ENCODE peak calls at places on chromosomes 2 and 18, in five cellular contexts. One of them, this sample, is unnamed.

GRCh38 chr2:176283669-176284068 is 14.4 kb downstream of the MTX2 start:
- DNase-seq in fibroblast of lung: no peak
- DNase-seq in cardiac muscle cell: no peak
- DNase-seq in uterus: no peak
- DNase-seq in SK-N-MC: no peak
- DNase-seq in this sample: no peak

GRCh38 chr2:18074476-18074875 is 196.0 kb downstream of the KCNS3 start:
- DNase-seq in uterus: no peak
- DNase-seq in cardiac muscle cell: peak
- DNase-seq in fibroblast of lung: no peak
- DNase-seq in SK-N-MC: no peak
- DNase-seq in this sample: no peak

GRCh38 chr2:195461010-195461409 is 196.0 kb upstream of the SLC39A10 start:
- DNase-seq in uterus: no peak
- DNase-seq in cardiac muscle cell: no peak
- DNase-seq in fibroblast of lung: no peak
- DNase-seq in SK-N-MC: no peak
- DNase-seq in this sample: no peak

GRCh38 chr2:152396763-152397162 is 61.8 kb downstream of the FMNL2 start:
- DNase-seq in fibroblast of lung: no peak
- DNase-seq in cardiac muscle cell: no peak
- DNase-seq in SK-N-MC: no peak
- DNase-seq in uterus: no peak
- DNase-seq in this sample: no peak

GRCh38 chr2:213562539-213563180 is 278.4 kb downstream of the SPAG16 start:
- DNase-seq in uterus: no peak
- DNase-seq in fibroblast of lung: no peak
- DNase-seq in SK-N-MC: no peak
- DNase-seq in cardiac muscle cell: no peak
- DNase-seq in this sample: no peak

GRCh38 chr2:241985986-241986329 is 116.4 kb downstream of the RTP5 start:
- DNase-seq in uterus: no peak
- DNase-seq in fibroblast of lung: no peak
- DNase-seq in SK-N-MC: no peak
- DNase-seq in cardiac muscle cell: no peak
- DNase-seq in this sample: no peak

GRCh38 chr2:105698820-105699219 is 45.9 kb upstream of the NCK2 start:
- DNase-seq in SK-N-MC: no peak
- DNase-seq in uterus: no peak
- DNase-seq in fibroblast of lung: no peak
- DNase-seq in cardiac muscle cell: no peak
- DNase-seq in this sample: no peak

GRCh38 chr18:9536354-9537152 is 61.2 kb downstream of the RALBP1 start:
- DNase-seq in fibroblast of lung: no peak
- DNase-seq in cardiac muscle cell: no peak
- DNase-seq in SK-N-MC: no peak
- DNase-seq in uterus: no peak
- DNase-seq in this sample: peak

GRCh38 chr2:65292461-65293127 is 65.0 kb downstream of the ACTR2 start:
- DNase-seq in cardiac muscle cell: no peak
- DNase-seq in SK-N-MC: no peak
- DNase-seq in fibroblast of lung: no peak
- DNase-seq in uterus: peak
- DNase-seq in this sample: no peak

GRCh38 chr2:128444044-128444771 is 125.5 kb upstream of the HS6ST1 start:
- DNase-seq in SK-N-MC: no peak
- DNase-seq in fibroblast of lung: no peak
- DNase-seq in cardiac muscle cell: no peak
- DNase-seq in uterus: no peak
- DNase-seq in this sample: no peak

GRCh38 chr2:8579686-8580085 is 102.2 kb upstream of the ID2 start:
- DNase-seq in SK-N-MC: no peak
- DNase-seq in uterus: no peak
- DNase-seq in fibroblast of lung: no peak
- DNase-seq in cardiac muscle cell: no peak
- DNase-seq in this sample: no peak

GRCh38 chr18:46214435-46214834 is 110.2 kb downstream of the HAUS1 start:
- DNase-seq in SK-N-MC: no peak
- DNase-seq in fibroblast of lung: no peak
- DNase-seq in cardiac muscle cell: no peak
- DNase-seq in uterus: no peak
- DNase-seq in this sample: no peak

DNA sequence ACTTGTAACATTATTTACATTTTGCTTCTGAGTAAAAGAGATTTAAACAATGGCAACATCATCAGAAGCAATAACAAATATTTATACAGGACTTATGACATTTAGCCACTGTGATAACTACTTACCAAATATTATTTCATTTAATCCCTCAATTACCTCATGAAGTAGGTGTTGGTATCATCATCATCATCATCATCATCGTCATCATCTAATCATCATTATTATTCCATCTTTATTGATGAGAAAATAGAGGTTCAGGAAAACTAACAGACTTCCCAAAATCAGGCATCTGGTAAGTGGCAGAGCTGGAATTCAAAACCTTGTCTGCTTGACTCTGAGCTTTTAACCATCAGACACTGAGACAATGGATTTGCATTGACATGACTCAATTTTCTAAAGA is 204.4 kb downstream of the NCKAP5 start:
- DNase-seq in cardiac muscle cell: no peak
- DNase-seq in fibroblast of lung: no peak
- DNase-seq in SK-N-MC: no peak
- DNase-seq in uterus: no peak
- DNase-seq in this sample: no peak
- H3K27ac ChIP-seq in cardiac muscle cell: no peak
- H3K27ac ChIP-seq in fibroblast of lung: no peak
- H3K27ac ChIP-seq in SK-N-MC: no peak
- H3K27ac ChIP-seq in uterus: no peak
- H3K27ac ChIP-seq in this sample: no peak

GRCh38 chr2:224038049-224038829 is 847 bp downstream of the SERPINE2 start:
- DNase-seq in fibroblast of lung: peak
- DNase-seq in uterus: peak
- DNase-seq in SK-N-MC: no peak
- DNase-seq in cardiac muscle cell: peak
- DNase-seq in this sample: peak

GRCh38 chr2:224034027-224034426 is 5.1 kb downstream of the SERPINE2 start:
- DNase-seq in fibroblast of lung: no peak
- DNase-seq in SK-N-MC: no peak
- DNase-seq in uterus: no peak
- DNase-seq in cardiac muscle cell: no peak
- DNase-seq in this sample: no peak

GRCh38 chr2:224038830-224039079 is 331 bp downstream of the SERPINE2 start:
- DNase-seq in fibroblast of lung: no peak
- DNase-seq in uterus: no peak
- DNase-seq in SK-N-MC: no peak
- DNase-seq in cardiac muscle cell: no peak
- DNase-seq in this sample: no peak

GRCh38 chr2:224039080-224039769 is at the start of gene SERPINE2:
- DNase-seq in fibroblast of lung: peak
- DNase-seq in cardiac muscle cell: peak
- DNase-seq in uterus: peak
- DNase-seq in SK-N-MC: no peak
- DNase-seq in this sample: peak

DNA sequence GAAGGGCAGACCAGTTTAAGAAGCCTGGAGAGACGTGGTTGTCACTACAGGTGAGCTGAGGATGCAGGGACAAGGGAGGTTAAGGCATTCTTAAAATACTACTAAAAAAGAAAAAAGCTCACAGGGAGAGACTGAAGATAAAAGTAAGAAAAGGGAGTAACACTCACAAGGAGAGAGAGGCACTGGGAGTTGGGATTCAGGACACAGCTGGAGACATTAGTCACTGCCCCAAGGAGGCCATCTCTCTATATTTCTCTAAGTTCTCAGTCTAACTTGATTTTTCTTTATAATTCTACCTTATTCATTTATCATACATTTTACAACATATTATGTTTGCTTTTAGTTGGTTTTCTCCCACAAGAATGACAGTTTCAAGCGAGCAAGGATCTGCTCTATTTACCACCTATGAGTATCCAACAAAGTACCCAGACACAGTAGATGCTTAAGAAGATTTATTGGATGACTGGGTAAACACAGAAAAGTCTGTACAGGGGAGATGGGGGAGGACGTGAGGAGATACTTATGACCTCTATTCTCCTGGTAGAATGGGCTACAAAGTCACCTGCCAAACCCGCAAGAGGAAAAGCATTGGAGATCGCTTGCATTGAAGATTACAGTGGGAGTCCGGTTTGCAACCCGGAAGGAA is 2.2 kb downstream of the SERPINE2 start:
- DNase-seq in uterus: no peak
- DNase-seq in cardiac muscle cell: no peak
- DNase-seq in SK-N-MC: no peak
- DNase-seq in fibroblast of lung: no peak
- DNase-seq in this sample: no peak
- H3K27ac ChIP-seq in uterus: no peak
- H3K27ac ChIP-seq in cardiac muscle cell: no peak
- H3K27ac ChIP-seq in SK-N-MC: no peak
- H3K27ac ChIP-seq in fibroblast of lung: no peak
- H3K27ac ChIP-seq in this sample: no peak

GRCh38 chr2:197144183-197144582 is 166.4 kb downstream of the ANKRD44 start:
- DNase-seq in fibroblast of lung: no peak
- DNase-seq in cardiac muscle cell: no peak
- DNase-seq in SK-N-MC: no peak
- DNase-seq in uterus: no peak
- DNase-seq in this sample: no peak

GRCh38 chr2:197147942-197148341 is 162.6 kb downstream of the ANKRD44 start:
- DNase-seq in SK-N-MC: no peak
- DNase-seq in fibroblast of lung: no peak
- DNase-seq in cardiac muscle cell: no peak
- DNase-seq in uterus: no peak
- DNase-seq in this sample: no peak

GRCh38 chr2:197148401-197148800 is 162.2 kb downstream of the ANKRD44 start:
- DNase-seq in fibroblast of lung: no peak
- DNase-seq in cardiac muscle cell: no peak
- DNase-seq in SK-N-MC: no peak
- DNase-seq in uterus: no peak
- DNase-seq in this sample: no peak

GRCh38 chr2:197146995-197147394 is 163.6 kb downstream of the ANKRD44 start:
- DNase-seq in cardiac muscle cell: no peak
- DNase-seq in SK-N-MC: no peak
- DNase-seq in uterus: no peak
- DNase-seq in fibroblast of lung: no peak
- DNase-seq in this sample: no peak

GRCh38 chr2:197145471-197146056 is 165.0 kb downstream of the ANKRD44 start:
- DNase-seq in cardiac muscle cell: no peak
- DNase-seq in uterus: no peak
- DNase-seq in fibroblast of lung: no peak
- DNase-seq in SK-N-MC: no peak
- DNase-seq in this sample: no peak
- H3K27ac ChIP-seq in cardiac muscle cell: no peak
- H3K27ac ChIP-seq in uterus: no peak
- H3K27ac ChIP-seq in fibroblast of lung: no peak
- H3K27ac ChIP-seq in SK-N-MC: no peak
- H3K27ac ChIP-seq in this sample: no peak

GRCh38 chr2:226601881-226602280 is 197.7 kb downstream of the IRS1 start:
- DNase-seq in SK-N-MC: no peak
- DNase-seq in fibroblast of lung: peak
- DNase-seq in uterus: no peak
- DNase-seq in cardiac muscle cell: no peak
- DNase-seq in this sample: no peak
- H3K27ac ChIP-seq in SK-N-MC: no peak
- H3K27ac ChIP-seq in fibroblast of lung: no peak
- H3K27ac ChIP-seq in uterus: no peak
- H3K27ac ChIP-seq in cardiac muscle cell: no peak
- H3K27ac ChIP-seq in this sample: no peak

GRCh38 chr2:147181351-147182029 is 663.3 kb upstream of the ACVR2A start:
- DNase-seq in uterus: no peak
- DNase-seq in fibroblast of lung: no peak
- DNase-seq in SK-N-MC: no peak
- DNase-seq in cardiac muscle cell: no peak
- DNase-seq in this sample: no peak

GRCh38 chr2:147177449-147177848 is 667.4 kb upstream of the ACVR2A start:
- DNase-seq in fibroblast of lung: peak
- DNase-seq in cardiac muscle cell: peak
- DNase-seq in SK-N-MC: no peak
- DNase-seq in uterus: no peak
- DNase-seq in this sample: peak

DNA sequence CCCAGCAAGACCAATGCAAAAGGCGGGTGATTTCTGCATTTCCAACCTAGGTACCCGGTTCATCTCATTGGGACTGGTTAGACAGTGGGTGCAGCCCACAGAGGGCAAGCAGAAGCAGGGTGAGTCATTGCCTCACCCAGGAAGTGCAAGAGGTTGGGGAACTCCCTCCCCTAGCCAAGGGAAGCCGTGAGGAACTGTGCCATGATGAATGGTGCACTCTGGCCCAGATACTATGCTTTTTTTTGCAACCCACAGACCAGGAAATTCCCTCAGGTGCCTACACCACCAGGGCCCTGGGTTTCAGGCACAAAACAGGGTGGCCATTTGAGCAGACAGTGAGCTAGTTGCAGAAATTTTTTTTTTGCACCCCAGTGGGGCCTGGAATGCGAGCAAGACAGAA is 662.6 kb upstream of the ACVR2A start:
- DNase-seq in fibroblast of lung: no peak
- DNase-seq in SK-N-MC: no peak
- DNase-seq in uterus: no peak
- DNase-seq in cardiac muscle cell: peak
- DNase-seq in this sample: no peak
- H3K27ac ChIP-seq in fibroblast of lung: no peak
- H3K27ac ChIP-seq in SK-N-MC: no peak
- H3K27ac ChIP-seq in uterus: no peak
- H3K27ac ChIP-seq in cardiac muscle cell: no peak
- H3K27ac ChIP-seq in this sample: peak

This sample was measured in RWPE1.